ENCODE peak calls at places on chromosomes 2 and 18, in four cellular contexts. One of them, this sample, is unnamed.

GRCh38 chr2:162113771-162114168 is 38.3 kb downstream of the GCG start:
- DNase-seq in DMS79: no peak
- DNase-seq in Right ventricle myocardium superior: no peak
- DNase-seq in activated T-cell treated with anti-CD3 and anti-CD28 coated beads, Interleukin-2, amount 50 U/mL, for 72 hours: no peak
- DNase-seq in this sample: no peak

GRCh38 chr18:36112302-36112701 is 16.8 kb downstream of the SLC39A6 start:
- DNase-seq in DMS79: no peak
- DNase-seq in Right ventricle myocardium superior: no peak
- DNase-seq in activated T-cell treated with anti-CD3 and anti-CD28 coated beads, Interleukin-2, amount 50 U/mL, for 72 hours: no peak
- DNase-seq in this sample: no peak

GRCh38 chr2:33372940-33373553 is 103.4 kb upstream of the RASGRP3 start:
- DNase-seq in DMS79: peak; percentile 2
- DNase-seq in Right ventricle myocardium superior: no peak
- DNase-seq in activated T-cell treated with anti-CD3 and anti-CD28 coated beads, Interleukin-2, amount 50 U/mL, for 72 hours: peak; percentile 31
- DNase-seq in this sample: peak; percentile 63

GRCh38 chr2:176094307-176094706 is 1.8 kb downstream of the HOXD13 start:
- DNase-seq in DMS79: no peak
- DNase-seq in Right ventricle myocardium superior: no peak
- DNase-seq in activated T-cell treated with anti-CD3 and anti-CD28 coated beads, Interleukin-2, amount 50 U/mL, for 72 hours: no peak
- DNase-seq in this sample: no peak

GRCh38 chr2:10783421-10783820 is 29.2 kb downstream of the PDIA6 start:
- DNase-seq in DMS79: no peak
- DNase-seq in Right ventricle myocardium superior: no peak
- DNase-seq in activated T-cell treated with anti-CD3 and anti-CD28 coated beads, Interleukin-2, amount 50 U/mL, for 72 hours: no peak
- DNase-seq in this sample: no peak

GRCh38 chr2:239184968-239185903 is 215.6 kb downstream of the HDAC4 start:
- DNase-seq in DMS79: no peak
- DNase-seq in Right ventricle myocardium superior: no peak
- DNase-seq in activated T-cell treated with anti-CD3 and anti-CD28 coated beads, Interleukin-2, amount 50 U/mL, for 72 hours: no peak
- DNase-seq in this sample: no peak

GRCh38 chr2:40725040-40725439 is 273.1 kb upstream of the SLC8A1 start:
- DNase-seq in DMS79: no peak
- DNase-seq in Right ventricle myocardium superior: no peak
- DNase-seq in activated T-cell treated with anti-CD3 and anti-CD28 coated beads, Interleukin-2, amount 50 U/mL, for 72 hours: no peak
- DNase-seq in this sample: no peak

GRCh38 chr2:105294844-105295481 is 34.6 kb downstream of the TGFBRAP1 start:
- DNase-seq in DMS79: no peak
- DNase-seq in Right ventricle myocardium superior: no peak
- DNase-seq in activated T-cell treated with anti-CD3 and anti-CD28 coated beads, Interleukin-2, amount 50 U/mL, for 72 hours: peak; percentile 39
- DNase-seq in this sample: peak; percentile 64

GRCh38 chr2:174717273-174717672 is 47.0 kb downstream of the CHRNA1 start:
- DNase-seq in DMS79: no peak
- DNase-seq in Right ventricle myocardium superior: no peak
- DNase-seq in activated T-cell treated with anti-CD3 and anti-CD28 coated beads, Interleukin-2, amount 50 U/mL, for 72 hours: peak; percentile 34
- DNase-seq in this sample: no peak

GRCh38 chr2:25043241-25043867 is 1.5 kb downstream of the EFR3B start:
- DNase-seq in DMS79: no peak
- DNase-seq in Right ventricle myocardium superior: no peak
- DNase-seq in activated T-cell treated with anti-CD3 and anti-CD28 coated beads, Interleukin-2, amount 50 U/mL, for 72 hours: peak; percentile 75
- DNase-seq in this sample: no peak

GRCh38 chr2:71510196-71510807 is 56.9 kb downstream of the DYSF start:
- DNase-seq in DMS79: no peak
- DNase-seq in Right ventricle myocardium superior: peak; percentile 80
- DNase-seq in activated T-cell treated with anti-CD3 and anti-CD28 coated beads, Interleukin-2, amount 50 U/mL, for 72 hours: peak; percentile 75
- DNase-seq in this sample: peak; percentile 87

GRCh38 chr2:172416447-172417058 is 10.8 kb upstream of the ITGA6 start:
- DNase-seq in DMS79: no peak
- DNase-seq in Right ventricle myocardium superior: no peak
- DNase-seq in activated T-cell treated with anti-CD3 and anti-CD28 coated beads, Interleukin-2, amount 50 U/mL, for 72 hours: no peak
- DNase-seq in this sample: no peak

GRCh38 chr18:59359576-59359952 is 499 bp upstream of the LMAN1 start:
- DNase-seq in DMS79: no peak
- DNase-seq in Right ventricle myocardium superior: no peak
- DNase-seq in activated T-cell treated with anti-CD3 and anti-CD28 coated beads, Interleukin-2, amount 50 U/mL, for 72 hours: no peak
- DNase-seq in this sample: no peak

GRCh38 chr18:75183524-75183923 is 25.4 kb downstream of the PTGR3 start:
- DNase-seq in DMS79: no peak
- DNase-seq in Right ventricle myocardium superior: no peak
- DNase-seq in activated T-cell treated with anti-CD3 and anti-CD28 coated beads, Interleukin-2, amount 50 U/mL, for 72 hours: no peak
- DNase-seq in this sample: no peak

GRCh38 chr2:219459460-219460311 is 25.0 kb downstream of the SPEG start:
- DNase-seq in DMS79: no peak
- DNase-seq in Right ventricle myocardium superior: peak; percentile 75
- DNase-seq in activated T-cell treated with anti-CD3 and anti-CD28 coated beads, Interleukin-2, amount 50 U/mL, for 72 hours: peak; percentile 58
- DNase-seq in this sample: peak; percentile 91

GRCh38 chr2:207394812-207395534 is 134.8 kb upstream of the CREB1 start:
- DNase-seq in DMS79: no peak
- DNase-seq in Right ventricle myocardium superior: no peak
- DNase-seq in activated T-cell treated with anti-CD3 and anti-CD28 coated beads, Interleukin-2, amount 50 U/mL, for 72 hours: peak; percentile 68
- DNase-seq in this sample: peak; percentile 51

GRCh38 chr18:44813586-44813985 is 132.9 kb downstream of the SETBP1 start:
- DNase-seq in DMS79: no peak
- DNase-seq in Right ventricle myocardium superior: no peak
- DNase-seq in activated T-cell treated with anti-CD3 and anti-CD28 coated beads, Interleukin-2, amount 50 U/mL, for 72 hours: no peak
- DNase-seq in this sample: no peak

GRCh38 chr2:1553671-1554295 is 140.5 kb downstream of the TPO start:
- DNase-seq in DMS79: no peak
- DNase-seq in Right ventricle myocardium superior: no peak
- DNase-seq in activated T-cell treated with anti-CD3 and anti-CD28 coated beads, Interleukin-2, amount 50 U/mL, for 72 hours: no peak
- DNase-seq in this sample: no peak

GRCh38 chr2:128241896-128242295 is 76.8 kb downstream of the HS6ST1 start:
- DNase-seq in DMS79: no peak
- DNase-seq in Right ventricle myocardium superior: no peak
- DNase-seq in activated T-cell treated with anti-CD3 and anti-CD28 coated beads, Interleukin-2, amount 50 U/mL, for 72 hours: no peak
- DNase-seq in this sample: no peak

GRCh38 chr18:55910328-55910727 is 322.3 kb upstream of the TCF4 start:
- DNase-seq in DMS79: no peak
- DNase-seq in Right ventricle myocardium superior: no peak
- DNase-seq in activated T-cell treated with anti-CD3 and anti-CD28 coated beads, Interleukin-2, amount 50 U/mL, for 72 hours: no peak
- DNase-seq in this sample: no peak

This sample was measured in NCI-H82.